ENCODE peak calls at places on chromosomes 1 and 21, in eight cellular contexts. K is H9; R is AG09319; U is BE2C; N is vagina; C is suprapubic skin; Z is GM06990; H is CD4-positive, alpha-beta T cell. I is an unnamed sample.

GRCh38 chr1:36580524-36580923 is 97.8 kb upstream of the CSF3R start:
- DNase-seq in K (peak; percentile 52), R (no peak), U (no peak), N (no peak), C (no peak), Z (no peak), H (no peak), I (no peak)

GRCh38 chr1:32933742-32934322 is 30.8 kb downstream of the RNF19B start:
- DNase-seq in K (no peak), R (no peak), U (peak; percentile 37), N (no peak), C (no peak), Z (no peak), H (no peak), I (no peak)

GRCh38 chr1:198959032-198959431 is 320.2 kb downstream of the PTPRC start:
- DNase-seq in K (no peak), R (no peak), U (no peak), N (no peak), C (no peak), Z (no peak), H (no peak), I (no peak)

GRCh38 chr1:24293392-24294227 is 25.5 kb upstream of the GRHL3 start:
- DNase-seq in K (no peak), R (no peak), U (no peak), N (peak; percentile 90), C (no peak), Z (no peak), H (no peak), I (no peak)

GRCh38 chr1:89910780-89911179 is 84.1 kb upstream of the ZNF326 start:
- DNase-seq in K (peak; percentile 60), R (peak; percentile 50), U (no peak), N (no peak), C (no peak), Z (no peak), H (no peak), I (no peak)

GRCh38 chr1:72936151-72936740 is 653.9 kb upstream of the NEGR1 start:
- DNase-seq in K (no peak), R (no peak), U (no peak), N (no peak), C (no peak), Z (no peak), H (no peak), I (no peak)

GRCh38 chr1:3529099-3529729 is 74.7 kb downstream of the ARHGEF16 start:
- DNase-seq in K (no peak), R (no peak), U (no peak), N (no peak), C (no peak), Z (no peak), H (no peak), I (no peak)

GRCh38 chr21:15015622-15016471 is 49.0 kb downstream of the NRIP1 start:
- DNase-seq in K (no peak), R (peak; percentile 64), U (no peak), N (no peak), C (no peak), Z (no peak), H (no peak), I (no peak)

GRCh38 chr1:182189535-182190066 is 128.1 kb upstream of the ZNF648 start:
- DNase-seq in K (no peak), R (no peak), U (no peak), N (no peak), C (no peak), Z (peak; percentile 5), H (no peak), I (no peak)

GRCh38 chr1:25694167-25694566 is 77.6 kb downstream of the MAN1C1 start:
- DNase-seq in K (peak; percentile 11), R (no peak), U (no peak), N (no peak), C (no peak), Z (no peak), H (no peak), I (no peak)

GRCh38 chr1:183039330-183039729 is 16.1 kb downstream of the LAMC1 start:
- DNase-seq in K (no peak), R (no peak), U (no peak), N (no peak), C (no peak), Z (no peak), H (no peak), I (no peak)

GRCh38 chr1:116767782-116768382 is 13.7 kb downstream of the CD2 start:
- DNase-seq in K (no peak), R (no peak), U (no peak), N (no peak), C (no peak), Z (no peak), H (no peak), I (no peak)

GRCh38 chr1:92483442-92484170 is 3.1 kb downstream of the GFI1 start:
- DNase-seq in K (peak; percentile 69), R (no peak), U (no peak), N (no peak), C (no peak), Z (peak; percentile 52), H (peak; percentile 30), I (peak; percentile 60)

GRCh38 chr21:14366998-14367397 is 15.9 kb downstream of the HSPA13 start:
- DNase-seq in K (no peak), R (no peak), U (no peak), N (no peak), C (no peak), Z (no peak), H (no peak), I (no peak)

GRCh38 chr21:15543473-15543872 is 186.3 kb upstream of the USP25 start:
- DNase-seq in K (no peak), R (no peak), U (no peak), N (no peak), C (no peak), Z (no peak), H (no peak), I (no peak)

GRCh38 chr1:103371234-103371633 is 154.3 kb upstream of the RNPC3 start:
- DNase-seq in K (no peak), R (no peak), U (no peak), N (no peak), C (no peak), Z (no peak), H (no peak), I (no peak)

GRCh38 chr1:46003315-46003714 is 129.1 kb downstream of the PIK3R3 start:
- DNase-seq in K (no peak), R (no peak), U (no peak), N (peak; percentile 55), C (no peak), Z (no peak), H (no peak), I (no peak)

GRCh38 chr1:63668298-63668697 is 75.1 kb downstream of the PGM1 start:
- DNase-seq in K (no peak), R (no peak), U (no peak), N (no peak), C (no peak), Z (no peak), H (no peak), I (no peak)

GRCh38 chr1:169312084-169312954 is 55.3 kb downstream of the NME7 start:
- DNase-seq in K (no peak), R (peak; percentile 52), U (no peak), N (no peak), C (no peak), Z (no peak), H (no peak), I (no peak)

GRCh38 chr1:2229032-2229920 is 1.2 kb downstream of the SKI start:
- DNase-seq in K (no peak), R (no peak), U (peak; percentile 55), N (no peak), C (peak; percentile 82), Z (peak; percentile 80), H (peak; percentile 36), I (peak; percentile 69)

GRCh38 chr1:112337028-112337531 is 58.9 kb upstream of the CTTNBP2NL start:
- DNase-seq in K (peak; percentile 54), R (no peak), U (peak; percentile 42), N (no peak), C (no peak), Z (no peak), H (no peak), I (peak; percentile 30)

GRCh38 chr1:118821801-118822200 is 166.3 kb downstream of the TBX15 start:
- DNase-seq in K (no peak), R (no peak), U (no peak), N (no peak), C (no peak), Z (no peak), H (no peak), I (no peak)

DNA sequence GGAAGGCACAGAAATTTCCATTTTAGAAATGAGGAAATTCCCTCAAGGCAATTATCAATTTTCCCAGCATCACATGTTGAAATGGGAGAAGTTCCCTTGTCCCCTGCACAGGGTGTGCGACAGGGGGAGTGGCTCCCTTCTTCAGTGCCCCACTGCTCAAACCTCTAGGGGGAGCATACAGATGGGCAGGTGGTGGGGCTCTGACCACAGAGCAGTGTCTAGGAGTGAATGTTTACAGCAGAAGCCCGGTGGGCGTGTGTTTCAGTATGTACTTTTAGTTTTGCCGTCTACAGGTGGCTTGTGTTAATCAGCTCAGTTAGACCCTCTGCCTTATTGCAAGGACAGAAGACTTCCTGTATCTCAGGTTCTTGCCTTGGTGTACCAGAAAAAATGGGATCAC is 493.7 kb upstream of the PLXNA2 start:
- DNase-seq in K (no peak), R (no peak), U (peak; percentile 14), N (no peak), C (no peak), Z (no peak), H (no peak), I (no peak)
- TF ChIP-seq CTCF in K (peak; percentile 39), R (no peak), U (peak; percentile 43), N (no peak), C (no peak), Z (peak; percentile 30), H (no peak), I (no peak)

DNA sequence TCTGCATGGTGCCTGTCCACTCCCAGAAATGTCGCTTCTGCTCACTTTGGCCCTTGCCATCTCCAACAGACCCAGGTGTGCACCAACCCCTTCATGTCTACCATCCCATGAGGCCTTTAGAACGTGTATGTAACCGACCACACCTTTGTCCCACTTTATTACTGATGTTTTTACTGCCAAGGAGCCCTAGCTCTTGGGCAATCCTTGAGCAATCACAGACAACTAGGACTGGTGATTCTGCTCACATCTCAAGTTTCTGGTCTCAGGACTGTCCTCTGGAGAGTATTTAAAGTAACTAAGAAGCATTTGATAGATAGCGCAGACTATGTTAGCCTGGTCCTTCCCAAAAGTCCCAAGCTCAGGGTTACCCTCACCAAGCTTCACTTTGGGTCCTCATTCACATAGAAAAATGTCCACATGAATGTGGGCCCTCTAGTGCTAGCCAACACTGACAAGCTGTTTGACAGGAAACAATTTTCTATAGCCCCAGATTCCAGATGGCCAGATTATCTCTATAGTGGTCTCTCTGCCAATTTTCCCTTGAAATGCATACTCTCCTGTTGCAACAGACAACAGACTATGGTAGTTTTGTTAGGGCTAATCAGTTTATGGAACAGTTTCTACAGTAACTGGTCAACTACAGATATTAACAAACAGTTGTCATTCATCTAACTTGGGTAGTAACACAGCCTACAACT is 6.9 kb upstream of the TMEM81 start:
- DNase-seq in K (no peak), R (peak; percentile 7), U (no peak), N (no peak), C (no peak), Z (no peak), H (no peak), I (no peak)
- TF ChIP-seq CTCF in K (no peak), R (no peak), U (no peak), N (no peak), C (no peak), Z (no peak), H (no peak), I (no peak)

GRCh38 chr1:161787355-161787754 is 21.2 kb downstream of the ATF6 start:
- DNase-seq in K (no peak), R (no peak), U (no peak), N (no peak), C (no peak), Z (no peak), H (no peak), I (no peak)
- TF ChIP-seq CTCF in K (no peak), R (no peak), U (peak; percentile 52), N (no peak), C (no peak), Z (peak; percentile 14), H (no peak), I (no peak)

GRCh38 chr1:234125283-234125682 is 220.8 kb downstream of the SLC35F3 start:
- DNase-seq in K (peak; percentile 91), R (no peak), U (peak; percentile 68), N (no peak), C (no peak), Z (peak; percentile 11), H (no peak), I (peak; percentile 43)
- TF ChIP-seq CTCF in K (peak; percentile 88), R (no peak), U (peak; percentile 65), N (no peak), C (no peak), Z (peak; percentile 71), H (no peak), I (no peak)